ENCODE peak calls at places on chromosomes 13 and 19, in four cellular contexts. One of them, this sample, is unnamed.

GRCh38 chr13:49858183-49858856 is 65.8 kb upstream of the KPNA3 start:
- DNase-seq in tibial artery: no peak
- DNase-seq in GM23338: no peak
- DNase-seq in colonic mucosa: no peak
- DNase-seq in this sample: no peak

GRCh38 chr13:33678906-33679657 is 138.9 kb upstream of the RFC3 start:
- DNase-seq in tibial artery: no peak
- DNase-seq in GM23338: peak; percentile 1
- DNase-seq in colonic mucosa: peak; percentile 45
- DNase-seq in this sample: peak; percentile 68

GRCh38 chr13:41650706-41651105 is 193.4 kb downstream of the RGCC start:
- DNase-seq in tibial artery: no peak
- DNase-seq in GM23338: no peak
- DNase-seq in colonic mucosa: no peak
- DNase-seq in this sample: no peak

GRCh38 chr13:25581351-25581750 is 209.6 kb downstream of the ATP8A2 start:
- DNase-seq in tibial artery: no peak
- DNase-seq in GM23338: no peak
- DNase-seq in colonic mucosa: no peak
- DNase-seq in this sample: no peak

GRCh38 chr13:75010941-75011340 is 471.0 kb downstream of the TBC1D4 start:
- DNase-seq in tibial artery: no peak
- DNase-seq in GM23338: no peak
- DNase-seq in colonic mucosa: no peak
- DNase-seq in this sample: no peak

GRCh38 chr13:20702945-20703784 is at the start of gene IL17D:
- DNase-seq in tibial artery: peak; percentile 66
- DNase-seq in GM23338: peak; percentile 48
- DNase-seq in colonic mucosa: peak; percentile 44
- DNase-seq in this sample: peak; percentile 55

GRCh38 chr19:19366691-19367396 is 38.6 kb upstream of the GATAD2A start:
- DNase-seq in tibial artery: peak; percentile 80
- DNase-seq in GM23338: peak; percentile 90
- DNase-seq in colonic mucosa: peak; percentile 81
- DNase-seq in this sample: peak; percentile 86

GRCh38 chr13:75876371-75877050 is 240.4 kb downstream of the LMO7 start:
- DNase-seq in tibial artery: peak; percentile 73
- DNase-seq in GM23338: peak; percentile 85
- DNase-seq in colonic mucosa: peak; percentile 57
- DNase-seq in this sample: no peak

GRCh38 chr19:53333071-53333465 is 481 bp upstream of the ZNF845 start:
- DNase-seq in tibial artery: peak; percentile 68
- DNase-seq in GM23338: peak; percentile 82
- DNase-seq in colonic mucosa: no peak
- DNase-seq in this sample: peak; percentile 66

GRCh38 chr19:11322269-11323024 is 17.0 kb downstream of the RAB3D start:
- DNase-seq in tibial artery: no peak
- DNase-seq in GM23338: no peak
- DNase-seq in colonic mucosa: no peak
- DNase-seq in this sample: no peak

GRCh38 chr19:45311640-45312039 is 11.0 kb downstream of the CKM start:
- DNase-seq in tibial artery: no peak
- DNase-seq in GM23338: peak; percentile 52
- DNase-seq in colonic mucosa: no peak
- DNase-seq in this sample: peak; percentile 51

GRCh38 chr13:40017662-40018262 is 362.3 kb downstream of the COG6 start:
- DNase-seq in tibial artery: no peak
- DNase-seq in GM23338: peak; percentile 34
- DNase-seq in colonic mucosa: no peak
- DNase-seq in this sample: no peak

GRCh38 chr13:39955560-39955959 is 300.1 kb downstream of the COG6 start:
- DNase-seq in tibial artery: no peak
- DNase-seq in GM23338: no peak
- DNase-seq in colonic mucosa: no peak
- DNase-seq in this sample: no peak

GRCh38 chr19:9406798-9407352 is 28.5 kb downstream of the ZNF266 start:
- DNase-seq in tibial artery: peak; percentile 78
- DNase-seq in GM23338: peak; percentile 6
- DNase-seq in colonic mucosa: peak; percentile 79
- DNase-seq in this sample: peak; percentile 65

GRCh38 chr13:58955546-58956385 is 1208.0 kb downstream of the DIAPH3 start:
- DNase-seq in tibial artery: no peak
- DNase-seq in GM23338: no peak
- DNase-seq in colonic mucosa: no peak
- DNase-seq in this sample: no peak

GRCh38 chr13:24777171-24777570 is 13.2 kb downstream of the RNF17 start:
- DNase-seq in tibial artery: no peak
- DNase-seq in GM23338: no peak
- DNase-seq in colonic mucosa: no peak
- DNase-seq in this sample: no peak

GRCh38 chr19:46866407-46867132 is 5.8 kb downstream of the ARHGAP35 start:
- DNase-seq in tibial artery: no peak
- DNase-seq in GM23338: no peak
- DNase-seq in colonic mucosa: no peak
- DNase-seq in this sample: no peak

GRCh38 chr19:2613507-2614295 is 88.8 kb downstream of the GNG7 start:
- DNase-seq in tibial artery: peak; percentile 73
- DNase-seq in GM23338: peak; percentile 83
- DNase-seq in colonic mucosa: no peak
- DNase-seq in this sample: peak; percentile 68

GRCh38 chr13:78595819-78596700 is 7.3 kb downstream of the POU4F1 start:
- DNase-seq in tibial artery: no peak
- DNase-seq in GM23338: peak; percentile 75
- DNase-seq in colonic mucosa: no peak
- DNase-seq in this sample: no peak

GRCh38 chr13:31749929-31750328 is 10.6 kb downstream of the RXFP2 start:
- DNase-seq in tibial artery: no peak
- DNase-seq in GM23338: no peak
- DNase-seq in colonic mucosa: no peak
- DNase-seq in this sample: no peak

GRCh38 chr13:76884167-76884566 is 2.0 kb downstream of the KCTD12 start:
- DNase-seq in tibial artery: no peak
- DNase-seq in GM23338: peak; percentile 77
- DNase-seq in colonic mucosa: peak; percentile 64
- DNase-seq in this sample: peak; percentile 68

GRCh38 chr19:38869160-38869835 is 8.8 kb downstream of the RINL start:
- DNase-seq in tibial artery: no peak
- DNase-seq in GM23338: peak; percentile 70
- DNase-seq in colonic mucosa: peak; percentile 41
- DNase-seq in this sample: no peak

GRCh38 chr13:25432686-25433085 is 60.9 kb downstream of the ATP8A2 start:
- DNase-seq in tibial artery: no peak
- DNase-seq in GM23338: no peak
- DNase-seq in colonic mucosa: no peak
- DNase-seq in this sample: no peak

GRCh38 chr19:16222806-16223205 is 25.1 kb downstream of the AP1M1 start:
- DNase-seq in tibial artery: no peak
- DNase-seq in GM23338: no peak
- DNase-seq in colonic mucosa: no peak
- DNase-seq in this sample: no peak

GRCh38 chr19:54577334-54577733 is 3.7 kb downstream of the LILRA2 start:
- DNase-seq in tibial artery: no peak
- DNase-seq in GM23338: no peak
- DNase-seq in colonic mucosa: no peak
- DNase-seq in this sample: no peak

GRCh38 chr13:113605866-113606438 is 21.4 kb downstream of the TFDP1 start:
- DNase-seq in tibial artery: no peak
- DNase-seq in GM23338: no peak
- DNase-seq in colonic mucosa: no peak
- DNase-seq in this sample: no peak

GRCh38 chr19:40251991-40252390 is 25.5 kb upstream of the CCNP start:
- DNase-seq in tibial artery: no peak
- DNase-seq in GM23338: no peak
- DNase-seq in colonic mucosa: no peak
- DNase-seq in this sample: no peak

GRCh38 chr13:73299787-73300186 is 241.0 kb downstream of the KLF5 start:
- DNase-seq in tibial artery: no peak
- DNase-seq in GM23338: no peak
- DNase-seq in colonic mucosa: no peak
- DNase-seq in this sample: no peak

GRCh38 chr19:57406516-57407123 is 4.3 kb upstream of the ZNF17 start:
- DNase-seq in tibial artery: no peak
- DNase-seq in GM23338: peak; percentile 93
- DNase-seq in colonic mucosa: peak; percentile 67
- DNase-seq in this sample: peak; percentile 62

GRCh38 chr19:16867211-16867610 is 21.6 kb upstream of the F2RL3 start:
- DNase-seq in tibial artery: no peak
- DNase-seq in GM23338: no peak
- DNase-seq in colonic mucosa: no peak
- DNase-seq in this sample: no peak

DNA sequence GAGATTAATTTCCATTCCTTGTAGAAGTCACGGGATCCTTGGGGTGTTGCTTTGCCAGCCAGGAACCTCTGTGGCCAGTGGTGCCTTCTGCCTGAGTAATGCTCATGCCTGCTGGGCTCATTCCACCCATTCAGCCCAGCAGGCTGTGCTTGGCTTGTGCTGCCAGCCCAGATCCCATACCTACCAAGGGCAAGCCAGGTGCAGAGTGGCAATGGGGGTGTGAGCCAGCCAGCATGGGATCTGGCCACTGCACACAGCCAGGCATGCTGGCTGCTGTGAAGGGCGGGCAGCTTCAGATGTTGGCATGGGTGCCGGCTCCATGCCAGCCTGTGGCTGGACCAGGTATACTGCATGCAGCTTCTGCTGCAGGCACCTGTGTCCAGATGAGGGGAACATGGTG is 42.5 kb downstream of the WDFY2 start:
- DNase-seq in tibial artery: no peak
- DNase-seq in GM23338: no peak
- DNase-seq in colonic mucosa: no peak
- DNase-seq in this sample: no peak
- H3K4me1 ChIP-seq in tibial artery: no peaks in the 10 kb centered on the region
- H3K4me1 ChIP-seq in GM23338: peaks cover 9% of the 10 kb centered on the region
- H3K4me1 ChIP-seq in colonic mucosa: no peaks in the 10 kb centered on the region
- H3K4me1 ChIP-seq in this sample: peaks cover 36% of the 10 kb centered on the region

GRCh38 chr19:12723643-12724426 is at the start of gene TNPO2:
- DNase-seq in tibial artery: no peak
- DNase-seq in GM23338: peak; percentile 94
- DNase-seq in colonic mucosa: peak; percentile 78
- DNase-seq in this sample: no peak

GRCh38 chr19:12721656-12722565 is 1.8 kb downstream of the TNPO2 start:
- DNase-seq in tibial artery: peak; percentile 88
- DNase-seq in GM23338: peak; percentile 93
- DNase-seq in colonic mucosa: peak; percentile 56
- DNase-seq in this sample: peak; percentile 76

GRCh38 chr19:12723383-12723642 is 419 bp downstream of the TNPO2 start:
- DNase-seq in tibial artery: no peak
- DNase-seq in GM23338: peak; percentile 17
- DNase-seq in colonic mucosa: no peak
- DNase-seq in this sample: no peak

GRCh38 chr19:12720851-12721655 is 2.7 kb downstream of the TNPO2 start:
- DNase-seq in tibial artery: no peak
- DNase-seq in GM23338: peak; percentile 43
- DNase-seq in colonic mucosa: peak; percentile 26
- DNase-seq in this sample: no peak

GRCh38 chr19:12722566-12723382 is 958 bp downstream of the TNPO2 start:
- DNase-seq in tibial artery: peak; percentile 99
- DNase-seq in GM23338: peak; percentile 100
- DNase-seq in colonic mucosa: peak; percentile 98
- DNase-seq in this sample: peak; percentile 99
- H3K27ac ChIP-seq in tibial artery: peak overlapping the region; percentile 89
- H3K27ac ChIP-seq in GM23338: peak overlapping the region; percentile 96
- H3K27ac ChIP-seq in colonic mucosa: peak overlapping the region; percentile 82
- H3K27ac ChIP-seq in this sample: peak overlapping the region; percentile 87

DNA sequence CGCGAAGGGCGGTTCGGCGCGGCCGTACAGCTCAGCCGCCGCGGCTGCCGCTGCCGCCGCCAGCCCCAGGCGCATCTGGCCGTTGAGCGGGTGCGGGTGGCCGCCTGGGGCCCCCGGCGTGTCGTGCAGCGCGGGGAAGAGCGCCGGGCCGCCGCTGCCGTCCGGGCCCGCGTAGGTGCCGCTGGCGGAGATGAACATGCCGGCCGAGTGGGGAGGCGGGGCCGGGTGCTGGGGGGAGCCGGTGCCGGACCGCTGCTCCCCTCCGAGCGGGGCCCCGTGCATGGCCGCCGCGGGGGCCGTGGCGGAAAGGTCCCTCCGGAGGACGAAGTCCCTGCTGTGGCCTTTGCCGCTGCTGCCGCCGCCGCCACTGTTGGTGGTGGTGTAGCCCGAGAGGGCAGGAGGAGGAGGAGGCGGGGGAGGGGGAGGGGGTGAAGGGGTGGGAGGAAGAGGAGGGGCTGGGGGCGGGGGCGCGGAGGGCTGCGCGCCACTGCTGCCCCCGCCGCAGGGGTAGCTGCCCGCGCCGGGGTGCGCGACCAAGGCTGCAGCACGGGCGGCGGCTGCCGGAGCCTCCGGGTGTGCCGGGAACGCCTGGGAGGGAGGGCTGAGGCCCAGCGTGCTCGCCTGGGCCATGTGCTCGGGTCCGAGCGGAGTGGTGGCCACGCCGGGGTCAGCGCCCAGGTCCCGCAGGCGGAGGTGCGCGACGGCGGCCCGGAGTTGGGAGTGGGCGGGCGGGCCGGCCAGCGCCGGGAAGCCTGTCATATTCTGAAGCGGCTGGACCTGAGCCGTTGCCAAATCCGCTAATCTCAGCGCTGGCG is 599 bp downstream of the ZIC5 start:
- DNase-seq in tibial artery: no peak
- DNase-seq in GM23338: peak; percentile 69
- DNase-seq in colonic mucosa: peak; percentile 17
- DNase-seq in this sample: no peak
- H3K4me3 ChIP-seq in tibial artery: peak overlapping the region; percentile 40
- H3K4me3 ChIP-seq in GM23338: peak overlapping the region; percentile 63
- H3K4me3 ChIP-seq in colonic mucosa: peak overlapping the region; percentile 19
- H3K4me3 ChIP-seq in this sample: peak overlapping the region; percentile 19

GRCh38 chr13:51729853-51730553 is 74.0 kb downstream of the DHRS12 start:
- DNase-seq in tibial artery: peak; percentile 80
- DNase-seq in GM23338: no peak
- DNase-seq in colonic mucosa: no peak
- DNase-seq in this sample: no peak

GRCh38 chr13:51727634-51728274 is 76.2 kb downstream of the DHRS12 start:
- DNase-seq in tibial artery: no peak
- DNase-seq in GM23338: no peak
- DNase-seq in colonic mucosa: no peak
- DNase-seq in this sample: no peak

GRCh38 chr13:51728972-51729371 is 75.0 kb downstream of the DHRS12 start:
- DNase-seq in tibial artery: no peak
- DNase-seq in GM23338: peak; percentile 18
- DNase-seq in colonic mucosa: no peak
- DNase-seq in this sample: no peak

GRCh38 chr13:51726446-51727185 is 77.3 kb downstream of the DHRS12 start:
- DNase-seq in tibial artery: no peak
- DNase-seq in GM23338: no peak
- DNase-seq in colonic mucosa: no peak
- DNase-seq in this sample: no peak

DNA sequence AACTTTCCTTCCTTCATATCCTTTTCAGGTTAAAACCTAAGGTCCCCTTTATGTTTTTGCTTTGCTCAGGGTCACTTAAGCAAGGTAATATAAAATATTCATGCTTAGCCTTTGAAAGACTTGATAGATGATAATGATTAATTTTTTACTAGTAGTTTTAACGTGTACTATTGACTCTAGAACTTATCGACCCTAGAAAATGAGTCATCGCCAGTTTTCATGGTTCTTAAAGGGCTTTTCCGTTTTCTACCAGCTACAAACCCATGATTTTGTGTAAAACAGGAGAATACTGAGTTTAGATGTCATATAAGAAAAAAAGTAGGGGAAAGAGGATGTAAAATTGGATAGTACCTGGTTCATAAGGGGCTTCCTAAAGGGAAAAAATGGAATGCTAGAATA is 75.7 kb downstream of the DHRS12 start:
- DNase-seq in tibial artery: no peak
- DNase-seq in GM23338: no peak
- DNase-seq in colonic mucosa: no peak
- DNase-seq in this sample: no peak
- H3K4me1 ChIP-seq in tibial artery: no peaks in the 10 kb centered on the region
- H3K4me1 ChIP-seq in GM23338: no peaks in the 10 kb centered on the region
- H3K4me1 ChIP-seq in colonic mucosa: no peaks in the 10 kb centered on the region
- H3K4me1 ChIP-seq in this sample: peaks cover 8% of the 10 kb centered on the region

This sample was measured in lower lobe of right lung.